ENCODE peak calls at places on chromosomes 2 and 18, in five cellular contexts. M is K562, U is GM12878, V is SK-N-SH, T is HepG2. N is an unnamed sample.

GRCh38 chr2:12330916-12331315 is 385.8 kb upstream of the TRIB2 start:
- DNase-seq in M (no peak), U (no peak), V (no peak), T (no peak), N (no peak)

GRCh38 chr2:99926986-99927385 is 215.4 kb downstream of the AFF3 start:
- DNase-seq in M (no peak), U (no peak), V (no peak), T (no peak), N (no peak)

GRCh38 chr2:85954192-85954900 is 65.6 kb upstream of the ST3GAL5 start:
- DNase-seq in M (no peak), U (no peak), V (no peak), T (no peak), N (no peak)

GRCh38 chr2:108080177-108080576 is 93.9 kb downstream of the SLC5A7 start:
- DNase-seq in M (no peak), U (no peak), V (no peak), T (no peak), N (no peak)

GRCh38 chr2:61471905-61472805 is 1.3 kb upstream of the USP34 start:
- DNase-seq in M (peak), U (no peak), V (peak), T (peak), N (no peak)

GRCh38 chr18:6482198-6482977 is 67.7 kb upstream of the L3MBTL4 start:
- DNase-seq in M (peak), U (no peak), V (peak), T (peak), N (peak)

GRCh38 chr2:85413592-85414421 is 3.6 kb upstream of the CAPG start:
- DNase-seq in M (peak), U (no peak), V (no peak), T (no peak), N (no peak)

GRCh38 chr2:186532891-186533290 is 46.8 kb downstream of the ZC3H15 start:
- DNase-seq in M (peak), U (no peak), V (no peak), T (no peak), N (no peak)

GRCh38 chr2:166127217-166128155 is at the start of gene SCN1A:
- DNase-seq in M (peak), U (no peak), V (peak), T (peak), N (peak)

GRCh38 chr2:218999881-219000568 is 6.8 kb upstream of the CRYBA2 start:
- DNase-seq in M (no peak), U (no peak), V (peak), T (no peak), N (no peak)

GRCh38 chr18:68764016-68764415 is 33.9 kb upstream of the CCDC102B start:
- DNase-seq in M (no peak), U (no peak), V (no peak), T (no peak), N (no peak)
- TF ChIP-seq FOXM1 in M (no peak), U (no peak), V (no peak), T (no peak), N (no peak)

GRCh38 chr2:71670430-71670795 is 217.1 kb downstream of the DYSF start:
- DNase-seq in M (no peak), U (no peak), V (peak), T (no peak), N (no peak)

GRCh38 chr2:71667256-71668182 is 214.2 kb downstream of the DYSF start:
- DNase-seq in M (no peak), U (no peak), V (peak), T (no peak), N (no peak)

GRCh38 chr2:71669058-71669456 is 215.7 kb downstream of the DYSF start:
- DNase-seq in M (no peak), U (no peak), V (peak), T (no peak), N (no peak)

GRCh38 chr2:71669628-71670429 is 216.5 kb downstream of the DYSF start:
- DNase-seq in M (no peak), U (no peak), V (peak), T (no peak), N (no peak)

DNA sequence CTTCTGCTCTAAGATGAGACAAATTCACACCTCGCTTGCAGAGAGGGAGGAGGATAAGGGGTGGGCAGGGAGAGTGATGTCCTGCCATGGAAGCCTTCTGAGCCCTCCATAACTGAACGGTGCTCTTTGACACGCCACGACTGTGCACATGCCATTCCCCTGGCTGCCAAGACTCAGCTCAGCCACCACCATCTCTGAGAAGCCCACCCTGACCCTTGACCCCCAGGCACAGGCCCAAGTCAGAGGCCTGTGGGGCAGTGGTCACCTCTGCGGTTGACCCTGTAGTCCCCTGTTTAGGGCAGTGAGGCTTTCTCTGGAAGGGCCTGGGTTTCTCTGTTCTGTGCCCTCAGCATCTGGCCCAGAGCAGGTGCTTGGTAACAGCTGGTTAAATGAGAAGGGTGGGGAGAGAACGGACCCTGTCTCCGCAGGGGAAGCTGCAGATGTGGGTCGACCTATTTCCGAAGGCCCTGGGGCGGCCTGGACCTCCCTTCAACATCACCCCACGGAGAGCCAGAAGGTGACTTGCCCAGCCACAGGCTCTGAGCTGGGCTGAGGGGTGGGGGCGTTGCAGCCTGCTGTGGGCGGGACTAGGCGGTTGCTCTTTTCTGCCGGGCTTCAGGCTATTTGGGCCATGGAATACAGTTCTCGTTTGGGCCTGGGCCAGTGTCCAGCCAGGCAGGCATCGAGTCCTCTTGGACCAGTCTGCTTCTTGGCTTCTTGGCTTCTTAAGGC is 215.1 kb downstream of the DYSF start:
- DNase-seq in M (no peak), U (no peak), V (peak), T (no peak), N (no peak)
- TF ChIP-seq FOXM1 in M (no peak), U (no peak), V (no peak), T (no peak), N (no peak)

GRCh38 chr2:7971248-7971647 is 710.6 kb upstream of the ID2 start:
- DNase-seq in M (no peak), U (no peak), V (no peak), T (no peak), N (no peak)

GRCh38 chr2:7974086-7974485 is 707.8 kb upstream of the ID2 start:
- DNase-seq in M (no peak), U (no peak), V (no peak), T (no peak), N (no peak)

GRCh38 chr2:7972670-7973069 is 709.2 kb upstream of the ID2 start:
- DNase-seq in M (no peak), U (no peak), V (no peak), T (no peak), N (no peak)

GRCh38 chr2:7977900-7978299 is 704.0 kb upstream of the ID2 start:
- DNase-seq in M (no peak), U (no peak), V (no peak), T (no peak), N (no peak)

GRCh38 chr2:7974936-7975335 is 706.9 kb upstream of the ID2 start:
- DNase-seq in M (no peak), U (no peak), V (no peak), T (no peak), N (no peak)
- TF ChIP-seq FOXM1 in M (no peak), U (no peak), V (no peak), T (no peak), N (no peak)

GRCh38 chr2:54520687-54521086 is 64.6 kb downstream of the SPTBN1 start:
- DNase-seq in M (no peak), U (no peak), V (no peak), T (no peak), N (no peak)
- TF ChIP-seq FOXM1 in M (no peak), U (no peak), V (no peak), T (no peak), N (no peak)

GRCh38 chr2:205276071-205276777 is 406.1 kb upstream of the NRP2 start:
- DNase-seq in M (no peak), U (no peak), V (no peak), T (no peak), N (no peak)
- TF ChIP-seq FOXM1 in M (no peak), U (no peak), V (no peak), T (no peak), N (no peak)

DNA sequence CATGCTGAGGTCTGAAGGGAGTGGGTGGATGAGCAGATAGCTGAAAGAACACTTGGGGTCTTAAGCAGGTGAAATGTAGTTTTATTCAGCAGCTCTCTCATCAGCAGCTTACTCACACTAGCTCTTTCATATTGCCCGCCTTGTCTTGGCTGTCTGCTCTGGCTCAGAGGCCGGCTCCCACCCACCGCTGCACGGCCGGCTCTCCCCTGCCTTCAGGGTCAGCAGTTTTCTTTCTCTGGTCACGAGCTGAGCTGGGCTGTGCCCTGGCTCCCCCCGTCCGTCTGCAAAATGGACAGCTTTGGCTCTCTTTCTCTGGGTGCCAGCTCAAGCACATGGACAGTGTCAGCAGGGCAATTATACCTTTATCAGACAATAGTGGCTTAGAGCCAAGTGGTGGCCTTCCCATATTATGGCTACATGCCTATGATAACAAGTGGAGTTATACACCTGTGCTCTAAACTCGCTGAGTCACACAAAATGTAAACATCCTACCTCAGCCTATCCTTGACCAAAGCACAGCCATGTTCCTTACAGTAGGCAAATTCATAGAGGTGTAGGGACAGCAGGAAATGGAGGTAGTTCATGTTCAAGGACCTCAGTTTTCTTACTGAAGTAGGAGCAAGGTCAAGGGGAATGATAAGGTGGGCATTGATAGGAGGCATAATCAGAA is 224.8 kb downstream of the SOCS6 start:
- DNase-seq in M (no peak), U (no peak), V (no peak), T (peak), N (no peak)
- TF ChIP-seq FOXM1 in M (no peak), U (no peak), V (no peak), T (no peak), N (no peak)

GRCh38 chr2:105802587-105802986 is 57.9 kb downstream of the NCK2 start:
- DNase-seq in M (peak), U (peak), V (no peak), T (no peak), N (no peak)

GRCh38 chr2:105803337-105803736 is 58.6 kb downstream of the NCK2 start:
- DNase-seq in M (no peak), U (peak), V (no peak), T (no peak), N (no peak)

GRCh38 chr2:105803773-105804172 is 59.1 kb downstream of the NCK2 start:
- DNase-seq in M (no peak), U (no peak), V (no peak), T (no peak), N (no peak)

GRCh38 chr2:105801961-105802360 is 57.2 kb downstream of the NCK2 start:
- DNase-seq in M (no peak), U (no peak), V (no peak), T (no peak), N (no peak)

GRCh38 chr2:105804266-105804665 is 59.6 kb downstream of the NCK2 start:
- DNase-seq in M (no peak), U (no peak), V (peak), T (no peak), N (peak)
- TF ChIP-seq FOXM1 in M (no peak), U (no peak), V (no peak), T (no peak), N (no peak)

DNA sequence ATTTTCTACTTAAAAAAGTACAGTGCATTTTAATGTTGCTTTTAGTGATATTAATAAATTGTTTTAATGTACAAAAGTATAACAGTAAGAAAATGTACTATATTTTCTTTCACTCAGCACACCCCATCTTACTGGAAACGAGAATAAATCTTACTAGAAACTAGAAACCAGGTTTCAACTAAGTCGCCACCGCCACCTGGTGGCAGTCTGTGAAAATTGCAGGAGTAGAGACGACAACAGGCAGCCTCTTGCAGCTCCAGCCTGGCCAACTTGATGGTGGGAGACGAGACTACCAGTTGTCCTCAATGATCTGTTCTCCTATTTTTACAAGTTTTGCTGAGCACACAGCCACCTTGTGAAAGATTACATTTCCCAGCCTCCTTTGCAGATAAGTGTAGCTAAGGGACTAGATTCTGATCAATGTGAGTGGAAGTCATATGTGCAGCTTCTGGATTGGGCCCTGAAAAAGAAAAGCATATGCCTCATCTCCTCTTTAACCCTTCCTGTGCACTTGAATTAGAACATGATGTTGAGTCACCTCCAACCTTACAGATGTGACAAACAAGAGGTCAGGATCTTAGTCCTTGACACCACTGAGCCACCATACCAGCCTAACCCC is 8.7 kb downstream of the OTOF start:
- DNase-seq in M (peak), U (peak), V (peak), T (peak), N (peak)
- TF ChIP-seq FOXM1 in M (no peak), U (no peak), V (no peak), T (no peak), N (no peak)

GRCh38 chr2:74739129-74739528 is 85.1 kb downstream of the SEMA4F start:
- DNase-seq in M (no peak), U (no peak), V (no peak), T (no peak), N (no peak)

GRCh38 chr2:74741076-74741460 is 87.0 kb downstream of the SEMA4F start:
- DNase-seq in M (no peak), U (no peak), V (no peak), T (no peak), N (no peak)

GRCh38 chr2:74741651-74742050 is 87.6 kb downstream of the SEMA4F start:
- DNase-seq in M (no peak), U (no peak), V (no peak), T (no peak), N (no peak)

GRCh38 chr2:74739733-74740241 is 85.7 kb downstream of the SEMA4F start:
- DNase-seq in M (no peak), U (no peak), V (no peak), T (no peak), N (no peak)

DNA sequence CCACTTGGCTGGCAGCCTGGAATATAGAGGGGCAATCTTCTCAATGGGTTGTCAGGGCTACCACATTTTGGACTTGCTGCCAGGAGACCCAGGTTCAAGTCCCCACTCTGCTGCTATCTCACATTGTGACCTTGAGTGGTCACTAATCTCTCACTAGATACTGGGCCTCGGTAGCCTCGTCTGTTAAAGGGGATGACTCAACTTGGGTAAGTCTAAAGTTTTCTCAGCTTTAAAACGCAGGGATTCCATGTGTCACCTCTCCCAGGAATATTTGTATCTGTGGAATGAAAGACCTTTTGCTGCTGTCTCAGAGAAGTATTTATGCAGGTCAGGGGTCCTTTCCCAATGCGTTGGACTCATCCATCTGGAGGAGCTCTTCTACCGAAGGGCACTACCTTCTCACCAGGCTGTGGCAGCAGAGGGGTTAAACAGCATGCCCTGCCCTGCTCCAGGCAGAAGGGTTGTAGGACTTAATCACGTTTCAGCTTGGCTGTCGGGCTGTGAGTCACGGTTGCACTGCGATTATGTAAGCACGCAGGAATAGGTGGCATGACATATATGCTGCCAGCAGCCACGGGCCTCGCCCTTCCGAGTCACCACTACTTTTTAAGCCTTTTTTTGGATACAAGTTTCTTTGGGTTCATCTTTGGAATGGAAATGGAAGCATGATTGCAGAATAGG is 86.5 kb downstream of the SEMA4F start:
- DNase-seq in M (no peak), U (no peak), V (no peak), T (peak), N (peak)
- TF ChIP-seq FOXM1 in M (no peak), U (no peak), V (no peak), T (no peak), N (no peak)

N was measured in HEK293T.